ENCODE peak calls at places on chromosome 18, in five cellular contexts. A is ovary, R is A549, B is HepG2, M is transverse colon. O is an unnamed sample.

GRCh38 chr18:48872234-48873145 is 78.3 kb downstream of the SMAD7 start:
- DNase-seq in A (no peak), R (no peak), B (no peak), M (no peak), O (no peak)

GRCh38 chr18:70415823-70416488 is 127.1 kb downstream of the SOCS6 start:
- DNase-seq in A (no peak), R (no peak), B (no peak), M (peak), O (peak)

GRCh38 chr18:47380153-47380552 is 128.7 kb upstream of the SKOR2 start:
- DNase-seq in A (no peak), R (no peak), B (no peak), M (no peak), O (no peak)

GRCh38 chr18:48843596-48843995 is 107.2 kb downstream of the SMAD7 start:
- DNase-seq in A (no peak), R (no peak), B (no peak), M (no peak), O (no peak)

GRCh38 chr18:74311000-74311399 is 4.6 kb upstream of the C18orf63 start:
- DNase-seq in A (no peak), R (no peak), B (no peak), M (no peak), O (no peak)

GRCh38 chr18:77068321-77068841 is 64.2 kb downstream of the MBP start:
- DNase-seq in A (no peak), R (no peak), B (no peak), M (no peak), O (no peak)

GRCh38 chr18:26714739-26715138 is 150.8 kb downstream of the AQP4 start:
- DNase-seq in A (no peak), R (no peak), B (no peak), M (no peak), O (no peak)

GRCh38 chr18:79872423-79872822 is 74.7 kb downstream of the KCNG2 start:
- DNase-seq in A (no peak), R (no peak), B (no peak), M (no peak), O (no peak)

GRCh38 chr18:39841133-39842041 is 2113.6 kb upstream of the PIK3C3 start:
- DNase-seq in A (peak), R (peak), B (peak), M (peak), O (peak)

GRCh38 chr18:48937869-48938750 is 12.7 kb downstream of the SMAD7 start:
- DNase-seq in A (no peak), R (no peak), B (no peak), M (no peak), O (no peak)

GRCh38 chr18:36335476-36336279 is 38.2 kb downstream of the FHOD3 start:
- DNase-seq in A (no peak), R (no peak), B (no peak), M (no peak), O (no peak)

GRCh38 chr18:33282142-33282541 is 158.4 kb downstream of the CCDC178 start:
- DNase-seq in A (no peak), R (no peak), B (no peak), M (no peak), O (no peak)

DNA sequence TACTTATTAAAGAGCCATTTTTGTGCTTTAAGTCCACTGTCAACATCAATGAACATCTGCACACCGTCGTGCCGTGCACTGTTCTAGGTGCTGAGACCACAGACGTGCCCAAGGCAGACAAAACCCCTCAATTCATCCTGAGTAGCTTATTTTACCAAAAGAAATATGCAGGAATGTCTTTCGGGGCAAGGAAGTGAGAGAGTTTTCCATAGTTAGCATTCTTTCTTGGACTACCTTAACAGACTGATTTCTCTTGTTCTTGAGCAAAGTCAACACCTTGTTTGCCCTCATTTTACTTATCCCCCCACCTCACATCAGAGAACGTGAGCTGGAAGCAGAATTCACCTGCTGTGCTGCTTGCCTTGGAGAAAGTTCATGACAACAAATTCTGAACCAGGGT is 69.3 kb downstream of the GATA6 start:
- DNase-seq in A (no peak), R (no peak), B (no peak), M (no peak), O (no peak)
- TF ChIP-seq EP300 in A (no peak), R (no peak), B (no peak), M (no peak), O (no peak)

DNA sequence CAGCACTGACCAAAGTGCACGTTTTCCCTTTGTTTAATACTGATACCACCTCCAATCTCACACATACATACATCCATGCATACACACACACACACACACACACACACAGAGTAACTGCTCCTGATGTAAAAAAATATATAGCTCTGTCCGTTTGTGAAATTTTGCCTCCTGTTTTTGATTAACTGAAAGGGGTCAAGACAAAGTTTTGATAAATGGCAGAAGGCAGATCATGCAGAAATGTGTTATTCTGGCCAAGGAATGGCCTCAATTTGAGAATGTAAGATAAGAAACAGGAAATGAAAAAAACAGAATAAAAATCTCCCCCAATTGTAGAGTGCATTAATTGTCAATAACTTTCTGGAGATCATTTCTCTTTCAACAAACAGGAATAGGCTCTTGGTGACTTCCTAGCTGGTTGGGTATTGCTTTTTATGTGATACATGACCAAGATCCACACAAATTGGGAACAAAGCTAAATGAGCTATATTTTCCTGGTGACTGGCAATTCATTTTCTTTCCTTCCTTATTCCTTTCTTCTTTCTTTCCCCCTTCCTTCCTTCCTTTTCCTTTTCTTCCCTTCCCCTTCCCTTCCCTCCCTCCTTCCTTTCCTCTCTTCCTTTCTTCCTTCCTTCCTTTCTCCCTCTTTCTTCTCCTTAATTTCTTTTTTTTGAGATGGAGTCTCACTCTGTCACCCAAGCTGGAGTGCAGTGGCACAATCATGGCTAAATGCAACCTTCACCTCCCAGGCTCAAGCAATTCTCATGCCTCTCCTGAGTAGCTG is 88.9 kb upstream of the PMAIP1 start:
- DNase-seq in A (no peak), R (no peak), B (no peak), M (no peak), O (no peak)
- TF ChIP-seq EP300 in A (no peak), R (no peak), B (no peak), M (no peak), O (no peak)

DNA sequence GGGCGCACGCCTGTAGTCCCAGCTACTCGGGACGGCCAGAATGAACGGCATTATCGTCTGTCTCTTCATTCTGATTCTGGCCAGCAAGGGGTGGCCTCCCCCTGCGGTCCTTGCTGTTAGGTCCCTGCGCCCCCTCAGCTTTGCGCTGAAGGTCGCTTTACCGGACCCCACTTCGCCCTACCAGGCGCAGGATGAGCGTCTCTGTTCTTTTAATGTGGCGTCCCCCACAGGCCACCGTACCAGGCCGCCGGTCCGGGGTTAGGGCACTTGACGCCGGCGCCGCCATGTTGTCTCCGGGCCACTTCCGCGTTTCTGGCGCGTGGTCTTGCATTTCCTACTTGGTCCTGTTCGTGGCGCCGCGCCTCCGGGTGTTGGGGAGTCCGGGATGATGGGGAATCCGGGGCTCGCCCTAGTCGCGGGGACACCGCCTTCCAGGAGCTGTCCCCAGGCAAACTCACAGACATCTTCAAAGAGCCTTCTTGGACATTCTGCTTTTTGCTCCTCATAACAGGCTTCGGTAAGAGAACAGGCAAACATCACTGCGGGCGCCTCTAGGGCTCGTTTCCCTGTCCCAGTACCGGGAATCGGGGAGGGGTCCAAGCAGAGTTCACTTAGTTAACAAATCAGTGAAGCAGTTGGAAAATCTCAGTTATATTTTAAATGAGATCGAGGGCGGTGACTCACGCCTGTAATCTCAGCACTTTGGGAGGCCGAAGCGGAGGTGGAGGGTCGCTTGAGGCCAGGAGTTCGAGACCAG is 8.5 kb upstream of the NARS1 start:
- DNase-seq in A (peak), R (peak), B (peak), M (peak), O (peak)
- TF ChIP-seq EP300 in A (no peak), R (no peak), B (no peak), M (no peak), O (peak)

GRCh38 chr18:10354241-10354811 is 100.1 kb upstream of the APCDD1 start:
- DNase-seq in A (no peak), R (no peak), B (no peak), M (no peak), O (no peak)
- TF ChIP-seq EP300 in A (no peak), R (no peak), B (no peak), M (no peak), O (no peak)

GRCh38 chr18:72458256-72458655 is 85.9 kb downstream of the CBLN2 start:
- DNase-seq in A (no peak), R (no peak), B (no peak), M (no peak), O (no peak)

GRCh38 chr18:72460210-72460680 is 83.9 kb downstream of the CBLN2 start:
- DNase-seq in A (no peak), R (no peak), B (no peak), M (no peak), O (no peak)

GRCh38 chr18:72452328-72452727 is 91.8 kb downstream of the CBLN2 start:
- DNase-seq in A (no peak), R (no peak), B (no peak), M (no peak), O (no peak)

DNA sequence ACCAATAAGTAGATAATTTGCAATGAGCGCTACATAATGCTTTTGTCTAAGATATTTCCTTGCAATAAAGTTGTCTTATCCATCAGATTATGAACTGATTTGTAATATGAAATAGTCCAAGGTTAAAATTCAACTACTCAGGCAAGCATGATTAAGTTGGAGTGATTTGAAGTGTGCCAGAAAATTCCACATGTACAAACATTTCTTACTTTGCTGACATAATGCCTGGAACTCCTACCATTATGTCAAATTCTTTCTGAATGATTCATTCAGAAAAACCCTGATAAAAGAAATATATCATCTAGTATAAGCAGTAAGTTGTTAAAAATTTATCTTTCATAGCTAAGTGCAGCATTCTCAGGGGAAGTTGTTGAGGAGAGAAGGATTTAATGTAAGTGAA is 87.3 kb downstream of the CBLN2 start:
- DNase-seq in A (no peak), R (no peak), B (no peak), M (no peak), O (no peak)
- TF ChIP-seq EP300 in A (no peak), R (peak), B (no peak), M (no peak), O (no peak)

GRCh38 chr18:6923220-6923619 is 193.7 kb downstream of the ARHGAP28 start:
- DNase-seq in A (no peak), R (no peak), B (no peak), M (no peak), O (no peak)
- TF ChIP-seq EP300 in A (no peak), R (no peak), B (no peak), M (no peak), O (no peak)

DNA sequence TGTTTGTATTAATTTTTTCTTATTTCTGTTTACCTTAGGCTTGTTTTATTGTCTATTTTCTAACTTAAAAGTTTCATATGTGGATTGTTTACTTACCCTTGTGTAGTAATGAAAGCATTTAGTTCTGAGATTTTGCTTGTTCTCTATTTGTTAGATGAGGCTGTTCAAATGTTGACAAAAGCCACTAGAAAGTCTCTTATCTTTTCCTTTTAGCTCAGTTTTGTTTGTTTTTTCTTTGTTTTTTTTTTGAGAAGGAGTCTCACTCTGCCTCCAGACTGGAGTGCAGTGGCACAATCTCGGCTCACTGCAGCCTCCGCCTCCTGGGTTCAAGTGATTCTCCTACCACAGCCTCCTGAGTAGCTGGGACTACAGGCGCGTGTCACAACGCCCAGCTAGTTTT is 30.9 kb downstream of the USP14 start:
- DNase-seq in A (no peak), R (no peak), B (peak), M (no peak), O (no peak)
- TF ChIP-seq EP300 in A (no peak), R (no peak), B (no peak), M (no peak), O (no peak)

GRCh38 chr18:10872297-10872696 is 277.1 kb downstream of the PIEZO2 start:
- DNase-seq in A (no peak), R (no peak), B (no peak), M (no peak), O (no peak)

GRCh38 chr18:10878703-10879102 is 270.7 kb downstream of the PIEZO2 start:
- DNase-seq in A (no peak), R (no peak), B (no peak), M (peak), O (no peak)

GRCh38 chr18:10877974-10878373 is 271.4 kb downstream of the PIEZO2 start:
- DNase-seq in A (no peak), R (no peak), B (no peak), M (no peak), O (no peak)

DNA sequence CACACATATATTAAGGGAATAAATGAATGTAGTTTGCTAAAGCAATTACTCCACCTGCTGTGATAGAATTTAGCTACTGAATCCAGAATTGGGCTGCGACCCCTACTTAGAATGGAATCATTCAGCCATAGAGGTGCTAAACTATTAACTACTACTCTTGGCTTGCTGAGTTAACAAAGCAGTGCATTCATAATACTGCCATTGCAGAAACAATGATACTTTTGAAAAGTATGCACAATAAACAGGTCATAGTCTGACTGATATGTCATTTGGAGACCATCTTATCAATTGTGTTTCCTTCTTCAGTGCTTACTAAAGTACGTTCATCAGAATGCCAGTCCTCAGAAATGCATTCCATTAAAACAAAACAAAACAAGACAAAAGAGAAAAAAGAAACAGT is 273.5 kb downstream of the PIEZO2 start:
- DNase-seq in A (no peak), R (no peak), B (peak), M (no peak), O (no peak)
- TF ChIP-seq EP300 in A (no peak), R (no peak), B (no peak), M (no peak), O (no peak)

O was measured in stomach.